ENCODE peak calls at places on chromosomes 3 and 15, in nine cellular contexts. One of them, this sample, is unnamed.

GRCh38 chr3:143135150-143135549 is 15.6 kb downstream of the CHST2 start:
- DNase-seq in Panc1: no peak
- DNase-seq in sigmoid colon: no peak
- DNase-seq in H1: no peak
- DNase-seq in suprapubic skin: no peak
- DNase-seq in endothelial cell of umbilical vein: peak; percentile 81
- DNase-seq in GM23338: no peak
- DNase-seq in transverse colon: no peak
- DNase-seq in vagina: no peak
- DNase-seq in this sample: peak; percentile 73

GRCh38 chr3:195168009-195168759 is 102.8 kb downstream of the XXYLT1 start:
- DNase-seq in Panc1: no peak
- DNase-seq in sigmoid colon: peak; percentile 36
- DNase-seq in H1: no peak
- DNase-seq in suprapubic skin: no peak
- DNase-seq in endothelial cell of umbilical vein: no peak
- DNase-seq in GM23338: no peak
- DNase-seq in transverse colon: no peak
- DNase-seq in vagina: no peak
- DNase-seq in this sample: no peak

GRCh38 chr3:138625707-138626365 is 17.3 kb downstream of the FAIM start:
- DNase-seq in Panc1: no peak
- DNase-seq in sigmoid colon: no peak
- DNase-seq in H1: no peak
- DNase-seq in suprapubic skin: no peak
- DNase-seq in endothelial cell of umbilical vein: peak; percentile 7
- DNase-seq in GM23338: no peak
- DNase-seq in transverse colon: no peak
- DNase-seq in vagina: no peak
- DNase-seq in this sample: no peak

GRCh38 chr15:58185439-58185838 is 47.3 kb downstream of the AQP9 start:
- DNase-seq in Panc1: no peak
- DNase-seq in sigmoid colon: no peak
- DNase-seq in H1: no peak
- DNase-seq in suprapubic skin: no peak
- DNase-seq in endothelial cell of umbilical vein: peak; percentile 37
- DNase-seq in GM23338: no peak
- DNase-seq in transverse colon: no peak
- DNase-seq in vagina: no peak
- DNase-seq in this sample: no peak

GRCh38 chr3:151315136-151315535 is 1.5 kb downstream of the GPR87 start:
- DNase-seq in Panc1: no peak
- DNase-seq in sigmoid colon: no peak
- DNase-seq in H1: no peak
- DNase-seq in suprapubic skin: no peak
- DNase-seq in endothelial cell of umbilical vein: no peak
- DNase-seq in GM23338: no peak
- DNase-seq in transverse colon: no peak
- DNase-seq in vagina: no peak
- DNase-seq in this sample: no peak

GRCh38 chr3:11719406-11720219 is 75.9 kb upstream of the VGLL4 start:
- DNase-seq in Panc1: no peak
- DNase-seq in sigmoid colon: peak; percentile 85
- DNase-seq in H1: peak; percentile 97
- DNase-seq in suprapubic skin: peak; percentile 87
- DNase-seq in endothelial cell of umbilical vein: peak; percentile 66
- DNase-seq in GM23338: peak; percentile 94
- DNase-seq in transverse colon: peak; percentile 96
- DNase-seq in vagina: no peak
- DNase-seq in this sample: no peak

GRCh38 chr3:154430014-154430413 is at the start of gene GPR149:
- DNase-seq in Panc1: no peak
- DNase-seq in sigmoid colon: no peak
- DNase-seq in H1: no peak
- DNase-seq in suprapubic skin: no peak
- DNase-seq in endothelial cell of umbilical vein: peak; percentile 1
- DNase-seq in GM23338: peak; percentile 56
- DNase-seq in transverse colon: no peak
- DNase-seq in vagina: no peak
- DNase-seq in this sample: no peak

GRCh38 chr15:100211855-100212850 is 129.6 kb downstream of the ADAMTS17 start:
- DNase-seq in Panc1: no peak
- DNase-seq in sigmoid colon: no peak
- DNase-seq in H1: no peak
- DNase-seq in suprapubic skin: no peak
- DNase-seq in endothelial cell of umbilical vein: no peak
- DNase-seq in GM23338: peak; percentile 30
- DNase-seq in transverse colon: peak; percentile 74
- DNase-seq in vagina: no peak
- DNase-seq in this sample: no peak

GRCh38 chr15:35304389-35304788 is 219.3 kb upstream of the NANOGP8 start:
- DNase-seq in Panc1: no peak
- DNase-seq in sigmoid colon: no peak
- DNase-seq in H1: no peak
- DNase-seq in suprapubic skin: no peak
- DNase-seq in endothelial cell of umbilical vein: no peak
- DNase-seq in GM23338: no peak
- DNase-seq in transverse colon: no peak
- DNase-seq in vagina: no peak
- DNase-seq in this sample: no peak

GRCh38 chr3:55746808-55747413 is 259.8 kb upstream of the WNT5A start:
- DNase-seq in Panc1: no peak
- DNase-seq in sigmoid colon: no peak
- DNase-seq in H1: no peak
- DNase-seq in suprapubic skin: no peak
- DNase-seq in endothelial cell of umbilical vein: peak; percentile 6
- DNase-seq in GM23338: no peak
- DNase-seq in transverse colon: no peak
- DNase-seq in vagina: no peak
- DNase-seq in this sample: no peak

GRCh38 chr3:6204891-6205290 is 656.0 kb upstream of the GRM7 start:
- DNase-seq in Panc1: no peak
- DNase-seq in sigmoid colon: no peak
- DNase-seq in H1: no peak
- DNase-seq in suprapubic skin: no peak
- DNase-seq in endothelial cell of umbilical vein: no peak
- DNase-seq in GM23338: no peak
- DNase-seq in transverse colon: no peak
- DNase-seq in vagina: no peak
- DNase-seq in this sample: no peak

GRCh38 chr3:157544501-157545139 is 41.4 kb upstream of the VEPH1 start:
- DNase-seq in Panc1: no peak
- DNase-seq in sigmoid colon: no peak
- DNase-seq in H1: no peak
- DNase-seq in suprapubic skin: no peak
- DNase-seq in endothelial cell of umbilical vein: no peak
- DNase-seq in GM23338: no peak
- DNase-seq in transverse colon: no peak
- DNase-seq in vagina: no peak
- DNase-seq in this sample: no peak

GRCh38 chr3:157543491-157544035 is 40.3 kb upstream of the VEPH1 start:
- DNase-seq in Panc1: no peak
- DNase-seq in sigmoid colon: no peak
- DNase-seq in H1: no peak
- DNase-seq in suprapubic skin: no peak
- DNase-seq in endothelial cell of umbilical vein: no peak
- DNase-seq in GM23338: no peak
- DNase-seq in transverse colon: no peak
- DNase-seq in vagina: no peak
- DNase-seq in this sample: no peak

GRCh38 chr3:157540656-157541055 is 37.4 kb upstream of the VEPH1 start:
- DNase-seq in Panc1: no peak
- DNase-seq in sigmoid colon: no peak
- DNase-seq in H1: no peak
- DNase-seq in suprapubic skin: no peak
- DNase-seq in endothelial cell of umbilical vein: no peak
- DNase-seq in GM23338: no peak
- DNase-seq in transverse colon: no peak
- DNase-seq in vagina: no peak
- DNase-seq in this sample: no peak

GRCh38 chr3:157541506-157542236 is 38.5 kb upstream of the VEPH1 start:
- DNase-seq in Panc1: no peak
- DNase-seq in sigmoid colon: no peak
- DNase-seq in H1: no peak
- DNase-seq in suprapubic skin: no peak
- DNase-seq in endothelial cell of umbilical vein: no peak
- DNase-seq in GM23338: no peak
- DNase-seq in transverse colon: no peak
- DNase-seq in vagina: no peak
- DNase-seq in this sample: no peak

GRCh38 chr3:157542711-157543485 is 39.7 kb upstream of the VEPH1 start:
- DNase-seq in Panc1: no peak
- DNase-seq in sigmoid colon: peak; percentile 86
- DNase-seq in H1: peak; percentile 85
- DNase-seq in suprapubic skin: peak; percentile 89
- DNase-seq in endothelial cell of umbilical vein: peak; percentile 61
- DNase-seq in GM23338: peak; percentile 81
- DNase-seq in transverse colon: peak; percentile 83
- DNase-seq in vagina: no peak
- DNase-seq in this sample: no peak
- TF ChIP-seq POLR2AphosphoS5 in Panc1: no peak
- TF ChIP-seq POLR2AphosphoS5 in sigmoid colon: no peak
- TF ChIP-seq POLR2AphosphoS5 in H1: no peak
- TF ChIP-seq POLR2AphosphoS5 in suprapubic skin: no peak
- TF ChIP-seq POLR2AphosphoS5 in endothelial cell of umbilical vein: no peak
- TF ChIP-seq POLR2AphosphoS5 in GM23338: no peak
- TF ChIP-seq POLR2AphosphoS5 in transverse colon: peak; percentile 6
- TF ChIP-seq POLR2AphosphoS5 in vagina: no peak
- TF ChIP-seq POLR2AphosphoS5 in this sample: no peak

GRCh38 chr3:8198605-8199004 is 303.0 kb upstream of the LMCD1 start:
- DNase-seq in Panc1: no peak
- DNase-seq in sigmoid colon: no peak
- DNase-seq in H1: no peak
- DNase-seq in suprapubic skin: no peak
- DNase-seq in endothelial cell of umbilical vein: no peak
- DNase-seq in GM23338: no peak
- DNase-seq in transverse colon: no peak
- DNase-seq in vagina: no peak
- DNase-seq in this sample: no peak

GRCh38 chr3:8191406-8191805 is 310.2 kb upstream of the LMCD1 start:
- DNase-seq in Panc1: no peak
- DNase-seq in sigmoid colon: no peak
- DNase-seq in H1: no peak
- DNase-seq in suprapubic skin: no peak
- DNase-seq in endothelial cell of umbilical vein: no peak
- DNase-seq in GM23338: no peak
- DNase-seq in transverse colon: no peak
- DNase-seq in vagina: no peak
- DNase-seq in this sample: no peak

GRCh38 chr3:8201011-8201410 is 300.6 kb upstream of the LMCD1 start:
- DNase-seq in Panc1: no peak
- DNase-seq in sigmoid colon: no peak
- DNase-seq in H1: no peak
- DNase-seq in suprapubic skin: no peak
- DNase-seq in endothelial cell of umbilical vein: no peak
- DNase-seq in GM23338: no peak
- DNase-seq in transverse colon: no peak
- DNase-seq in vagina: no peak
- DNase-seq in this sample: no peak

GRCh38 chr3:8201886-8202285 is 299.7 kb upstream of the LMCD1 start:
- DNase-seq in Panc1: no peak
- DNase-seq in sigmoid colon: no peak
- DNase-seq in H1: no peak
- DNase-seq in suprapubic skin: no peak
- DNase-seq in endothelial cell of umbilical vein: no peak
- DNase-seq in GM23338: no peak
- DNase-seq in transverse colon: no peak
- DNase-seq in vagina: no peak
- DNase-seq in this sample: no peak

DNA sequence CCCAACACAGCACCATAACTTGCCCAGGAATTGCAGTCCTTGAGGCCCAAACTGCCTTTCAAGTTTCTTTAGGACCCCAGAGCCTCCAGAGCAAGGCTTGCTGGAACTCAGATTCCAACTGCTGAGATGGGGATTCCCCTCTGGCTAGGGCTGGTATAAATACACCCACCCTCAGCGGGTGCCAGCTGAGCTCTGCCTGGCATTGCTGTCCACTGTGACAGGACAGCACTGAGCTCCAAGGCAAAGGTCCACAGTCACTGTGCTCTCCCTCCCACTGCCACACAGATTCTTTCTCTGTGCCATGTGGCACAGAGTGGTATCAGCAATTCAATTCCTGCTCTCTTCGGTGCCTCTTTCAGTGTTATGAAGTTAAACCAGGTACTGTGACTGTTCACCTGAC is 304.2 kb upstream of the LMCD1 start:
- DNase-seq in Panc1: no peak
- DNase-seq in sigmoid colon: no peak
- DNase-seq in H1: no peak
- DNase-seq in suprapubic skin: no peak
- DNase-seq in endothelial cell of umbilical vein: no peak
- DNase-seq in GM23338: no peak
- DNase-seq in transverse colon: no peak
- DNase-seq in vagina: no peak
- DNase-seq in this sample: no peak
- TF ChIP-seq POLR2AphosphoS5 in Panc1: no peak
- TF ChIP-seq POLR2AphosphoS5 in sigmoid colon: no peak
- TF ChIP-seq POLR2AphosphoS5 in H1: no peak
- TF ChIP-seq POLR2AphosphoS5 in suprapubic skin: no peak
- TF ChIP-seq POLR2AphosphoS5 in endothelial cell of umbilical vein: no peak
- TF ChIP-seq POLR2AphosphoS5 in GM23338: no peak
- TF ChIP-seq POLR2AphosphoS5 in transverse colon: no peak
- TF ChIP-seq POLR2AphosphoS5 in vagina: no peak
- TF ChIP-seq POLR2AphosphoS5 in this sample: no peak

DNA sequence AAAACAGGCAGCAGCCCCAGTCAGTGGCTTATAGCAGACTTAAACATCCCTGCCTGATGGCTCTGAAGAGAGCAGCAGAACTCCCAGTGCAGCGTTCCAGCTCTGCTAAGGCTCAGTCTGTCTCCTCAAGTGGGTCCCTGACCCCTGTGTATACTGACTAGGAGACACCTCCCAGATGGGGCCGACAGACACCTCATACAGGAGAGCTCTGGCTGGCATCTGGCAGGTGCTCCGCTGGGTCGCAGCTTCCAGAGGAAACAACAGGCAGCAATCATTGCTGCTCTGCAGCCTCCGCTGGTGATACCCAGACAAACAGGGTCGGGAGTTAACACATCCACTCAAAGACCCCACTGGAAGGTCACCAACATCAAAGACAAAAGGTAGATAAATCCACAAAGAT is 93.5 kb downstream of the RFX7 start:
- DNase-seq in Panc1: no peak
- DNase-seq in sigmoid colon: no peak
- DNase-seq in H1: no peak
- DNase-seq in suprapubic skin: no peak
- DNase-seq in endothelial cell of umbilical vein: no peak
- DNase-seq in GM23338: peak; percentile 6
- DNase-seq in transverse colon: no peak
- DNase-seq in vagina: no peak
- DNase-seq in this sample: no peak
- TF ChIP-seq POLR2AphosphoS5 in Panc1: no peak
- TF ChIP-seq POLR2AphosphoS5 in sigmoid colon: no peak
- TF ChIP-seq POLR2AphosphoS5 in H1: no peak
- TF ChIP-seq POLR2AphosphoS5 in suprapubic skin: no peak
- TF ChIP-seq POLR2AphosphoS5 in endothelial cell of umbilical vein: no peak
- TF ChIP-seq POLR2AphosphoS5 in GM23338: no peak
- TF ChIP-seq POLR2AphosphoS5 in transverse colon: no peak
- TF ChIP-seq POLR2AphosphoS5 in vagina: no peak
- TF ChIP-seq POLR2AphosphoS5 in this sample: no peak

DNA sequence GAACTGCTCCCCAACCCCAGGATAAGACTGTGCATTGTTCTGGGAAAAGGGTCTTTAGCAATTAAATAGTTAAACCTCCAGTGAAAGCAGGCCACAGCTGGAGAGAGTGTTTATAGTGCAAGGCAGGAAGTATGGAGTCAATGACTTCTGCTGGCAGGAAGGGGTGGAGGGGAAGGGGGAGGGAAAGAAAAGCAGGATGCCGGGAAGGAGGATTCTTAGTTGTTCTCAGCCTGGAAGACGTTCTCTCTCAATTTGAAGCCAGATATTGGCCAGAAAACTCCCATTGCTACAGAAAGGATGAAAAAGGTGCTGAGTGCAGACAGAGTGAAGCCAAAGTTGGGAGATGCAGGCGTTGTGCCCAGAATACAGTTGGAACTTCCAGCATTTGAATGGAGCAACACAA is 35.7 kb upstream of the ACTL6A start:
- DNase-seq in Panc1: no peak
- DNase-seq in sigmoid colon: peak; percentile 84
- DNase-seq in H1: peak; percentile 57
- DNase-seq in suprapubic skin: no peak
- DNase-seq in endothelial cell of umbilical vein: peak; percentile 94
- DNase-seq in GM23338: peak; percentile 91
- DNase-seq in transverse colon: peak; percentile 11
- DNase-seq in vagina: no peak
- DNase-seq in this sample: peak; percentile 93
- TF ChIP-seq POLR2AphosphoS5 in Panc1: no peak
- TF ChIP-seq POLR2AphosphoS5 in sigmoid colon: no peak
- TF ChIP-seq POLR2AphosphoS5 in H1: no peak
- TF ChIP-seq POLR2AphosphoS5 in suprapubic skin: no peak
- TF ChIP-seq POLR2AphosphoS5 in endothelial cell of umbilical vein: peak; percentile 62
- TF ChIP-seq POLR2AphosphoS5 in GM23338: no peak
- TF ChIP-seq POLR2AphosphoS5 in transverse colon: peak; percentile 35
- TF ChIP-seq POLR2AphosphoS5 in vagina: peak; percentile 38
- TF ChIP-seq POLR2AphosphoS5 in this sample: no peak